ENCODE peak calls at places on chromosomes 6 and 20, in six cellular contexts. One of them, this sample, is unnamed.

GRCh38 chr6:157063176-157063934 is 260.0 kb downstream of the TMEM242 start:
- DNase-seq in WTC11: no peak
- DNase-seq in GM04504: no peak
- DNase-seq in kidney glomerular epithelial cell: no peak
- DNase-seq in amniotic stem cell: no peak
- DNase-seq in H54: no peak
- DNase-seq in this sample: no peak

GRCh38 chr20:3935956-3936340 is 46.8 kb downstream of the PANK2 start:
- DNase-seq in WTC11: no peak
- DNase-seq in GM04504: no peak
- DNase-seq in kidney glomerular epithelial cell: no peak
- DNase-seq in amniotic stem cell: no peak
- DNase-seq in H54: no peak
- DNase-seq in this sample: no peak

GRCh38 chr6:161498359-161498758 is 224.5 kb upstream of the AGPAT4 start:
- DNase-seq in WTC11: peak
- DNase-seq in GM04504: no peak
- DNase-seq in kidney glomerular epithelial cell: peak
- DNase-seq in amniotic stem cell: no peak
- DNase-seq in H54: peak
- DNase-seq in this sample: peak

GRCh38 chr6:156618600-156619205 is 158.5 kb upstream of the ARID1B start:
- DNase-seq in WTC11: peak
- DNase-seq in GM04504: no peak
- DNase-seq in kidney glomerular epithelial cell: no peak
- DNase-seq in amniotic stem cell: no peak
- DNase-seq in H54: no peak
- DNase-seq in this sample: no peak

GRCh38 chr20:48750941-48751620 is 76.7 kb downstream of the PREX1 start:
- DNase-seq in WTC11: peak
- DNase-seq in GM04504: no peak
- DNase-seq in kidney glomerular epithelial cell: no peak
- DNase-seq in amniotic stem cell: no peak
- DNase-seq in H54: no peak
- DNase-seq in this sample: no peak

GRCh38 chr20:8756410-8756809 is 312.5 kb upstream of the PLCB4 start:
- DNase-seq in WTC11: no peak
- DNase-seq in GM04504: peak
- DNase-seq in kidney glomerular epithelial cell: peak
- DNase-seq in amniotic stem cell: peak
- DNase-seq in H54: peak
- DNase-seq in this sample: peak

GRCh38 chr20:50381771-50382593 is 128.2 kb upstream of the PTPN1 start:
- DNase-seq in WTC11: no peak
- DNase-seq in GM04504: no peak
- DNase-seq in kidney glomerular epithelial cell: no peak
- DNase-seq in amniotic stem cell: no peak
- DNase-seq in H54: no peak
- DNase-seq in this sample: no peak

GRCh38 chr6:41428995-41429417 is 93.6 kb downstream of the NCR2 start:
- DNase-seq in WTC11: no peak
- DNase-seq in GM04504: no peak
- DNase-seq in kidney glomerular epithelial cell: peak
- DNase-seq in amniotic stem cell: no peak
- DNase-seq in H54: peak
- DNase-seq in this sample: no peak

GRCh38 chr6:25138024-25138696 is 141.0 kb upstream of the CARMIL1 start:
- DNase-seq in WTC11: no peak
- DNase-seq in GM04504: peak
- DNase-seq in kidney glomerular epithelial cell: peak
- DNase-seq in amniotic stem cell: peak
- DNase-seq in H54: peak
- DNase-seq in this sample: no peak

GRCh38 chr20:31894980-31895675 is 24.7 kb downstream of the TTLL9 start:
- DNase-seq in WTC11: no peak
- DNase-seq in GM04504: peak
- DNase-seq in kidney glomerular epithelial cell: peak
- DNase-seq in amniotic stem cell: no peak
- DNase-seq in H54: peak
- DNase-seq in this sample: no peak

GRCh38 chr20:50189681-50190250 is 864 bp upstream of the CEBPB start:
- DNase-seq in WTC11: peak
- DNase-seq in GM04504: no peak
- DNase-seq in kidney glomerular epithelial cell: no peak
- DNase-seq in amniotic stem cell: no peak
- DNase-seq in H54: no peak
- DNase-seq in this sample: no peak

GRCh38 chr6:143529095-143529494 is 17.6 kb upstream of the FUCA2 start:
- DNase-seq in WTC11: no peak
- DNase-seq in GM04504: no peak
- DNase-seq in kidney glomerular epithelial cell: no peak
- DNase-seq in amniotic stem cell: no peak
- DNase-seq in H54: no peak
- DNase-seq in this sample: no peak

GRCh38 chr6:169567809-169568208 is 134.0 kb downstream of the WDR27 start:
- DNase-seq in WTC11: no peak
- DNase-seq in GM04504: no peak
- DNase-seq in kidney glomerular epithelial cell: no peak
- DNase-seq in amniotic stem cell: no peak
- DNase-seq in H54: no peak
- DNase-seq in this sample: no peak

GRCh38 chr6:133610271-133610840 is 278.6 kb upstream of the TCF21 start:
- DNase-seq in WTC11: no peak
- DNase-seq in GM04504: no peak
- DNase-seq in kidney glomerular epithelial cell: peak
- DNase-seq in amniotic stem cell: no peak
- DNase-seq in H54: no peak
- DNase-seq in this sample: no peak

GRCh38 chr6:119024111-119024510 is 54.4 kb downstream of the FAM184A start:
- DNase-seq in WTC11: no peak
- DNase-seq in GM04504: no peak
- DNase-seq in kidney glomerular epithelial cell: no peak
- DNase-seq in amniotic stem cell: no peak
- DNase-seq in H54: no peak
- DNase-seq in this sample: no peak

GRCh38 chr20:52828199-52828598 is 144.0 kb upstream of the TSHZ2 start:
- DNase-seq in WTC11: no peak
- DNase-seq in GM04504: no peak
- DNase-seq in kidney glomerular epithelial cell: no peak
- DNase-seq in amniotic stem cell: no peak
- DNase-seq in H54: no peak
- DNase-seq in this sample: no peak

GRCh38 chr6:89941031-89941775 is 46.9 kb downstream of the GJA10 start:
- DNase-seq in WTC11: no peak
- DNase-seq in GM04504: no peak
- DNase-seq in kidney glomerular epithelial cell: no peak
- DNase-seq in amniotic stem cell: no peak
- DNase-seq in H54: no peak
- DNase-seq in this sample: no peak

GRCh38 chr6:26329763-26330511 is 35.1 kb upstream of the BTN3A2 start:
- DNase-seq in WTC11: peak
- DNase-seq in GM04504: no peak
- DNase-seq in kidney glomerular epithelial cell: peak
- DNase-seq in amniotic stem cell: no peak
- DNase-seq in H54: no peak
- DNase-seq in this sample: no peak

GRCh38 chr6:7725849-7726415 is at the start of gene BMP6:
- DNase-seq in WTC11: peak
- DNase-seq in GM04504: peak
- DNase-seq in kidney glomerular epithelial cell: peak
- DNase-seq in amniotic stem cell: peak
- DNase-seq in H54: peak
- DNase-seq in this sample: peak

GRCh38 chr20:46995561-46996142 is 101.0 kb downstream of the EYA2 start:
- DNase-seq in WTC11: no peak
- DNase-seq in GM04504: no peak
- DNase-seq in kidney glomerular epithelial cell: no peak
- DNase-seq in amniotic stem cell: no peak
- DNase-seq in H54: no peak
- DNase-seq in this sample: no peak

GRCh38 chr6:84547341-84547794 is 217.0 kb downstream of the TBX18 start:
- DNase-seq in WTC11: no peak
- DNase-seq in GM04504: no peak
- DNase-seq in kidney glomerular epithelial cell: no peak
- DNase-seq in amniotic stem cell: no peak
- DNase-seq in H54: no peak
- DNase-seq in this sample: no peak

GRCh38 chr6:138593100-138593877 is 94.0 kb upstream of the NHSL1 start:
- DNase-seq in WTC11: no peak
- DNase-seq in GM04504: peak
- DNase-seq in kidney glomerular epithelial cell: peak
- DNase-seq in amniotic stem cell: peak
- DNase-seq in H54: peak
- DNase-seq in this sample: peak

GRCh38 chr6:127182501-127182900 is 64.0 kb downstream of the RSPO3 start:
- DNase-seq in WTC11: no peak
- DNase-seq in GM04504: peak
- DNase-seq in kidney glomerular epithelial cell: no peak
- DNase-seq in amniotic stem cell: no peak
- DNase-seq in H54: no peak
- DNase-seq in this sample: no peak

GRCh38 chr6:81808834-81809598 is 56.5 kb upstream of the TENT5A start:
- DNase-seq in WTC11: no peak
- DNase-seq in GM04504: no peak
- DNase-seq in kidney glomerular epithelial cell: no peak
- DNase-seq in amniotic stem cell: no peak
- DNase-seq in H54: no peak
- DNase-seq in this sample: no peak

GRCh38 chr6:41597246-41598000 is 40.8 kb upstream of the MDFI start:
- DNase-seq in WTC11: no peak
- DNase-seq in GM04504: no peak
- DNase-seq in kidney glomerular epithelial cell: no peak
- DNase-seq in amniotic stem cell: no peak
- DNase-seq in H54: no peak
- DNase-seq in this sample: no peak

GRCh38 chr6:134235937-134236751 is 81.8 kb downstream of the SGK1 start:
- DNase-seq in WTC11: no peak
- DNase-seq in GM04504: peak
- DNase-seq in kidney glomerular epithelial cell: peak
- DNase-seq in amniotic stem cell: peak
- DNase-seq in H54: no peak
- DNase-seq in this sample: no peak

GRCh38 chr6:24426729-24427446 is 24.2 kb downstream of the MRS2 start:
- DNase-seq in WTC11: no peak
- DNase-seq in GM04504: no peak
- DNase-seq in kidney glomerular epithelial cell: no peak
- DNase-seq in amniotic stem cell: no peak
- DNase-seq in H54: no peak
- DNase-seq in this sample: no peak

GRCh38 chr6:90286884-90287488 is 9.7 kb downstream of the BACH2 start:
- DNase-seq in WTC11: peak
- DNase-seq in GM04504: no peak
- DNase-seq in kidney glomerular epithelial cell: peak
- DNase-seq in amniotic stem cell: no peak
- DNase-seq in H54: no peak
- DNase-seq in this sample: peak

GRCh38 chr6:89313006-89313405 is 2.1 kb downstream of the GABRR2 start:
- DNase-seq in WTC11: no peak
- DNase-seq in GM04504: peak
- DNase-seq in kidney glomerular epithelial cell: no peak
- DNase-seq in amniotic stem cell: peak
- DNase-seq in H54: peak
- DNase-seq in this sample: no peak

GRCh38 chr6:129673758-129674157 is 36.2 kb downstream of the ARHGAP18 start:
- DNase-seq in WTC11: no peak
- DNase-seq in GM04504: no peak
- DNase-seq in kidney glomerular epithelial cell: no peak
- DNase-seq in amniotic stem cell: no peak
- DNase-seq in H54: no peak
- DNase-seq in this sample: no peak

GRCh38 chr6:6748001-6748400 is 159.5 kb downstream of the LY86 start:
- DNase-seq in WTC11: no peak
- DNase-seq in GM04504: no peak
- DNase-seq in kidney glomerular epithelial cell: no peak
- DNase-seq in amniotic stem cell: no peak
- DNase-seq in H54: no peak
- DNase-seq in this sample: no peak